ENCODE peak calls at places on chromosomes 6 and 20, in six cellular contexts. X is fibroblast of lung, B is heart left ventricle, N is MM.1S, R is endothelial cell of umbilical vein, V is transverse colon. T is an unnamed sample.
A peak's percentile ranks its signal among the peaks of the same experiment; 100 is the strongest.

GRCh38 chr6:119445666-119446622 is 96.4 kb upstream of the MAN1A1 start:
- DNase-seq in N (no peak), X (peak; percentile 68), B (no peak), R (no peak), V (no peak), T (no peak)

GRCh38 chr6:1767481-1768246 is 157.9 kb downstream of the FOXC1 start:
- DNase-seq in R (peak; percentile 38), N (peak; percentile 49), V (no peak), B (no peak), X (peak; percentile 16), T (peak; percentile 37)

GRCh38 chr6:167779123-167779992 is 47.4 kb upstream of the AFDN start:
- DNase-seq in B (no peak), V (no peak), N (no peak), R (no peak), X (no peak), T (no peak)

GRCh38 chr6:151704383-151704782 is 103.1 kb upstream of the ESR1 start:
- DNase-seq in V (no peak), B (no peak), N (no peak), R (no peak), X (no peak), T (no peak)

GRCh38 chr20:48732081-48732829 is 95.5 kb downstream of the PREX1 start:
- DNase-seq in V (no peak), R (peak; percentile 48), X (no peak), N (no peak), B (no peak), T (no peak)

GRCh38 chr6:130958468-130958867 is 104.6 kb downstream of the EPB41L2 start:
- DNase-seq in N (no peak), R (no peak), X (no peak), B (no peak), V (no peak), T (no peak)

GRCh38 chr20:17023811-17024210 is 203.0 kb upstream of the PCSK2 start:
- DNase-seq in V (no peak), N (no peak), X (no peak), R (no peak), B (no peak), T (no peak)

GRCh38 chr6:159151266-159151855 is 17.8 kb upstream of the FNDC1 start:
- DNase-seq in R (peak; percentile 61), V (peak; percentile 48), B (peak; percentile 66), N (peak; percentile 34), X (peak; percentile 69), T (no peak)

DNA sequence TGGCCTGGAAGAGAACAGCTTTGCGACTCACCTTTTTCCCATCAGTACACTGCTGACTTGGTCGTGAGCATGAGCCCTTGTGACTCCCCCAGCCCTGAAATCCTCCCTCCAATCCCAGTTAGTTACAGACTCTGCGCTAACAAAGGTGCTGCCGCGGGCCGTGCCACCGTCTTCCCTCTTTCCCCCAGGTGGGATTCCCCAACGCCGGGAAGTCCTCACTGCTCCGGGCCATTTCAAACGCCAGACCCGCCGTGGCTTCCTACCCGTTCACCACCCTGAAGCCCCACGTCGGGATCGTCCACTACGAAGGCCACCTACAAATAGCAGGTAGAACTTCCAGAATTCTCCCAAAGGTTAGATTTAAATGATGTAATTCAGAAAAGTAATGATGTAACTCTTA is 16.1 kb downstream of the MTG2 start:
- DNase-seq in B (no peak), V (no peak), X (no peak), R (no peak), N (no peak), T (no peak)
- H3K4me1 ChIP-seq in B (no peaks in the 10 kb centered on the region), V (no peaks in the 10 kb centered on the region), X (no peaks in the 10 kb centered on the region), R (peaks cover 9% of the 10 kb centered on the region), N (no peaks in the 10 kb centered on the region), T (peaks cover 4% of the 10 kb centered on the region)

DNA sequence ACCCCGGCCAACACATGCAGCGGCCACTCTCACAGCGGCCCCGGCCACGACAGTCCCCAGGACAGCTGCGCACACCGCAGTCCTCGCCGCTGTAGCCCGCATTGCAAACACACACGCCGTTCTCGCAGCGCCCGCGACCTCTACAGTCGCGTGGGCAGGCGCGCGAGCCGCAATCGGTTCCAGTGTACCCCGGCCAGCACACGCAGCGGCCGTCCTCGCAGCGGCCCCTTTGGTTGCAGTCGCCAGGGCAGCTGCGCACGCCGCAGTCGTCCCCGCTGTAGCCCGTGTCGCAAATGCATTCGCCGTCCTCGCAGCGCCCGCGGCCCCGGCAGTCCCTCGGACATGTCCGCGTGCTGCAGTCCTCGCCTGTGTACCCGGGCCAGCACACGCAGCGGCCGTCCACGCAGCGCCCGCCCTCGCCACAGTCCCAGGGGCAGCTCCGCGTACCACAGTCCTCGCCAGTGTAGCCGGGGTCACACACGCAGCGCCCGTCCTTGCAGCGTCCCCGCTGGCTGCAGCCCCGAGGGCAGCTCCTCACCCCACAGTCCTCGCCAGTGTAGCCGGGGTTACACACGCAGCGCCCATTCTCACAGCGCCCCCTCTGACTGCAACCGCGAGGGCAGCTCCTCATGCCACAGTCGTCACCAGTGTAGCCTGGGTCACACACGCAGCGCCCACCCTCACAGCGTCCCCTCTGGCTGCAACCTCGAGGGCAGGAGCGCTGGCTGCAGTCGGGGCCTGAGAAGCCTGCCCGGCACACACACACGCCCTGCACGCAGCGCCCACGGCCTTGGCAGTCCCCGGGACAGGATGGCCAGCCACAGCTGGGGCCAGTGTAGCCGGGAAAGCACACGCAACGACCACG is 12.5 kb downstream of the TNXB start:
- DNase-seq in V (no peak), X (no peak), B (no peak), R (no peak), N (no peak), T (no peak)
- TF ChIP-seq CTCF in V (no peak), X (no peak), B (peak; percentile 9), R (no peak), N (no peak), T (no peak)

GRCh38 chr20:1377341-1377871 is 15.4 kb downstream of the FKBP1A start:
- DNase-seq in R (peak; percentile 55), B (no peak), X (no peak), V (no peak), N (no peak), T (no peak)

GRCh38 chr20:1377984-1378742 is 14.7 kb downstream of the FKBP1A start:
- DNase-seq in X (no peak), N (no peak), V (no peak), B (no peak), R (peak; percentile 72), T (no peak)

GRCh38 chr20:1375515-1375914 is 17.3 kb downstream of the FKBP1A start:
- DNase-seq in X (peak; percentile 79), N (no peak), B (no peak), V (no peak), R (peak; percentile 47), T (no peak)

GRCh38 chr20:1376007-1376406 is 16.8 kb downstream of the FKBP1A start:
- DNase-seq in B (no peak), X (no peak), R (no peak), N (no peak), V (no peak), T (no peak)

DNA sequence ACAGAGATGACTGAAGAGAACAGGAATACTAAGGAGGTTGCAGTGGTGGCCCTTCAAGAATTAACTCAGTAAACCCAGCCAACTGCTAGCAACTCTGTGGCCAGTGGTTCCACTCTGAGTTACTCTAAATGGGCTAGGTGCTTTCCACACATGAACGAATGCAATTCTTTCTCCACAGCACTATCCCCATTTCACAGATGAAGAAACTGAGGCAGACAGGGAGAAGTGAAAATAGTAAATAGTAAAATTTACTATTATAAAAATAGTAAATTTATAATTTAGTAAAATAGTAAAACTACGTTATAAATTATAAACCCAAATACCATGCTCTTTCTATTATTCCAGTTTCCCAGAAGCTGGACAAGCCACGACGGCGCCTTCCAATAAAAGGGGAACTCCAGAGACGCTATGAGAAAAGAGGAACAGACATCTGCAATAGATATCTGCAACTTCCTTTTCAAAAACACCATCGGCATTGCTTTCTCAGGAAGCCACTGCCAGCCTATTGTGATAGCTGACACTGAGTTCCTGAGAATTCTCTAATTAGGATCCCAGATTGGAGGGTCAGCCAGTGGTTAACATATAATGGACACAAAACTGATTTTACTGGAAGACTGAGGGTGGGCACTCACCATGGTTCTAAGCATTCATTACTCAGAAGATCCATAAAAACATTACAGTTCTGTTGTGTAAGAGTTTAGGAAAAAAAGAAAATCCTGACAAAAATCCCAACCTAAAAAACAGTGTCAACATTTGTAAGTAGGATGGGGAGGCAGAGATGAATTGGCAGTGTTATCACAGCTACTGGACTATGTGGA is 16.2 kb downstream of the FKBP1A start:
- DNase-seq in X (no peak), B (no peak), N (no peak), R (peak; percentile 74), V (no peak), T (no peak)
- H3K4me1 ChIP-seq in X (peaks cover 2% of the 10 kb centered on the region), B (peaks cover 91% of the 10 kb centered on the region), N (no peaks in the 10 kb centered on the region), R (peaks cover 100% of the 10 kb centered on the region), V (peaks cover 43% of the 10 kb centered on the region), T (peaks cover 39% of the 10 kb centered on the region)

DNA sequence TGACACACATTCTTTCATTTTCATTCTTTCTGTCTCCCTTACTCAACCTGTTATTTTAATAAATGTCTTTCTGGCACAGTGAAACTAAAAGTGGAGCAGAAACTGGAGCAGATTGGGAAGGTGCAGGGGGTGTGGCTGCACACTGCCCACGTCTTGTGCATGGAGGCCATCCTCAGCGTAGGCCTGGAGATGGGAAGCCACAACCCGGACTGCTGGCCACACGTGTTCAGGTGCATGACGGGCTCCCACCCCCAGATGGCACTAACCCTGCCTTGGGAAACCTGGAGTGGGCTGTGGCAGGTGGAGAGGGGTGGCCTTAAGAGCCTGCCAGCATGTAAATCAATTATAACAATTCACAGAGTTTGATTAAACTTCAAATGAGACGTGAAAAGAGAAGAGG is 71.4 kb upstream of the PBOV1 start:
- DNase-seq in X (no peak), N (peak; percentile 30), B (peak; percentile 66), V (no peak), R (no peak), T (no peak)
- TF ChIP-seq CTCF in X (no peak), N (peak; percentile 48), B (peak; percentile 39), V (no peak), R (no peak), T (no peak)

GRCh38 chr6:33079575-33079974 is 3.8 kb downstream of the HLA-DPB1 start:
- DNase-seq in R (no peak), V (no peak), N (no peak), X (no peak), B (no peak), T (no peak)
- H3K4me1 ChIP-seq in R (peaks cover 4% of the 10 kb centered on the region), V (peaks cover 5% of the 10 kb centered on the region), N (peaks cover 11% of the 10 kb centered on the region), X (peaks cover 3% of the 10 kb centered on the region), B (peaks cover 35% of the 10 kb centered on the region), T (peaks cover 14% of the 10 kb centered on the region)

GRCh38 chr6:161696828-161697227 is 423.0 kb upstream of the AGPAT4 start:
- DNase-seq in N (no peak), R (no peak), V (no peak), B (no peak), X (no peak), T (no peak)

DNA sequence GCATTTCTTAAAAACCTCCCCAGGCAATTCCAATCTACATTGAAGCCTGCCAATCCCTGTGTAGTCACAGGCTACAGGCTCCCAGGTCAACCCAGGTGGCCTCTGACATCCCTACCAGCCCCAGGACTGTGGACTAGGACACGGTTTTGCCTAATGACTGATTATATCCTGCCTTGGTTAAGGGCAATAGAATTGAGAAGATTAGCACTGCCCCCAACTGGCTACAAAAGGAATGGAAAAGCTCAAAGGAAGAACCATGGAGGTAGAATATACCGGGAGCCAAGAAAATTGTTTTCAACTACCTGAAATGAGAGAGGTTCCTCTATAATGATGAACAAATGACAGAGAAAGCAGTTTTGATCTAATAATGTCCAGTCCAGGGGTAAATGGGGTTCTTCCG is 421.1 kb upstream of the AGPAT4 start:
- DNase-seq in V (no peak), B (no peak), N (peak; percentile 25), R (peak; percentile 4), X (peak; percentile 54), T (no peak)
- TF ChIP-seq CTCF in V (peak; percentile 16), B (peak; percentile 55), N (peak; percentile 43), R (no peak), X (peak; percentile 55), T (no peak)